ENCODE peak calls at places on chromosomes 5 and 9, in ten cellular contexts. B is progenitor cell of endocrine pancreas, A is Calu3, K is GM13977, Q is upper lobe of right lung, L is fibroblast of lung, O is Peyer's patch, D is H1, S is heart right ventricle, P is A549. T is an unnamed sample.

GRCh38 chr9:137172907-137173794 is 1.3 kb upstream of the TMEM210 start:
- DNase-seq in P (no peak), A (no peak), Q (no peak), K (peak), S (no peak), O (no peak), D (no peak), B (no peak), L (no peak), T (no peak)

GRCh38 chr5:52786937-52787599 is 648 bp upstream of the ITGA1 start:
- DNase-seq in A (peak), B (no peak), L (no peak), D (no peak), S (no peak), Q (no peak), K (peak), P (peak), O (peak), T (no peak)

GRCh38 chr9:38443597-38443996 is 19.3 kb upstream of the IGFBPL1 start:
- DNase-seq in K (no peak), Q (no peak), D (no peak), A (no peak), O (no peak), P (peak), B (no peak), S (no peak), L (no peak), T (no peak)

GRCh38 chr9:127505396-127506116 is 54.2 kb downstream of the LRSAM1 start:
- DNase-seq in O (no peak), P (peak), D (no peak), Q (peak), S (no peak), L (peak), A (peak), K (peak), B (peak), T (peak)

GRCh38 chr5:55667938-55668337 is 44.2 kb downstream of the SLC38A9 start:
- DNase-seq in Q (no peak), O (no peak), P (no peak), K (no peak), S (no peak), D (no peak), L (no peak), A (no peak), B (no peak), T (no peak)

GRCh38 chr9:134630393-134630790 is 11.2 kb upstream of the COL5A1 start:
- DNase-seq in Q (peak), K (no peak), B (no peak), L (no peak), P (no peak), S (no peak), A (no peak), O (no peak), D (no peak), T (no peak)

GRCh38 chr5:173920024-173920753 is 32.0 kb downstream of the CPEB4 start:
- DNase-seq in D (no peak), A (no peak), P (no peak), K (no peak), B (no peak), L (peak), O (no peak), S (no peak), Q (no peak), T (no peak)

GRCh38 chr5:106113922-106114321 is 1556.8 kb downstream of the EFNA5 start:
- DNase-seq in Q (no peak), O (no peak), B (no peak), A (no peak), K (no peak), L (no peak), D (no peak), S (no peak), P (no peak), T (no peak)

GRCh38 chr5:40569549-40570270 is 110.0 kb upstream of the PTGER4 start:
- DNase-seq in O (no peak), B (no peak), S (no peak), K (no peak), P (no peak), A (no peak), L (peak), D (no peak), Q (no peak), T (no peak)

GRCh38 chr5:168337361-168337760 is 45.9 kb downstream of the WWC1 start:
- DNase-seq in A (no peak), K (no peak), B (no peak), S (no peak), D (no peak), O (no peak), Q (no peak), P (no peak), L (no peak), T (no peak)

GRCh38 chr5:168340487-168340886 is 49.0 kb downstream of the WWC1 start:
- DNase-seq in L (no peak), D (no peak), A (no peak), S (no peak), B (no peak), Q (no peak), P (no peak), K (no peak), O (no peak), T (no peak)

GRCh38 chr5:168341178-168341577 is 49.7 kb downstream of the WWC1 start:
- DNase-seq in S (no peak), K (no peak), L (no peak), D (no peak), P (no peak), O (no peak), A (no peak), B (no peak), Q (no peak), T (no peak)

GRCh38 chr5:168342151-168342825 is 50.8 kb downstream of the WWC1 start:
- DNase-seq in P (no peak), O (no peak), K (no peak), B (no peak), S (no peak), D (no peak), Q (no peak), L (no peak), A (no peak), T (no peak)

DNA sequence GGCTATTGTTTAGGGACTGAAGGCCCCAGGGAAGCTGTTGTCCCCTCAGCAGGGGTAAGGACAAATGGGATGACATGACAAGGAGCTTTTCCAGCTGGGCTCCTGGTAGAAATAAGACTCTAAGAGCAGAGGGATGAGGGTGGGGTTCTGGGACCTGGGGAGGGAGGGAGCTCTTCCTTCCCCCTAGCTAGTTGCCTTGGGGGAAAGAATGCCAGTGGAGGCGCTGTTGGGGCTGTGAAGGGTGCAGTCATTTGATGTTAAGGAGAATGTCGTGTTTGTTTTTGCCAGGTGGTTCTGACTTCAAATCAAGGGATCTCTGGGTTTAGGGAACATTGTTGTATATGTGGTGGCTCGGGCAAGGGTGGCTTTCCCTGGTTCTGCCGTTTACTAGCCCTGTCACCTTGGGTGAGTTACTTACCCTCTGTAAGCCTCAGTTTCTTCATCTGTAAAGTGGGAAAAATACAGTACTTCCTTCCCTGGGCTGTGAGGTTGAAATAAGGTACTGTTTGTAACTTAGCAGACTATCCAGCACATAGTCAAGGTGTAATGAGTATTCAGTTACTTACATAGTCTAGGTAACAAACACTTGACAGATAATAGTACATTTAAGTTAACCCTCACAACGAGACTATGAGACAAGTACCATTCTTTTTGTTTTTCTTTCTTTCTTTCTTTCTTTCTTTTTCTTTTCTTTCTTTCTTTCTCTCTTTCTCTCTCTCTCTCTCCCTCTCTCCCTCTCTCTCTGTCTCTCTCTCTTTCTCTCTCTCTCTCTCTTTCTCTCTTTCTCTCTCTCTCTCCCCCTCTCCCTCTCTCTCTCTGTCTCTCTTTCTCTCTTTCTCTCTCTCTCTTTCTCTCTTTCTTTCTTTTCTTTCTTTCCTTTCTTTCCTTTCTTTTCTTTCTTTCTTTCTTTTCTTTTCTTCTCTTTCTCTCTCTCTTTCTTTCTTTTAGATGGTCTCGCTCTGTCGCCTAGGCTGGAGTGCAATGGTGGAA is 48.0 kb downstream of the WWC1 start:
- DNase-seq in D (no peak), Q (no peak), O (no peak), K (no peak), A (no peak), B (no peak), L (no peak), P (no peak), S (no peak), T (no peak)
- TF ChIP-seq CTCF in D (peak), Q (no peak), O (no peak), K (no peak), A (no peak), B (no peak), L (no peak), P (no peak), S (no peak), T (no peak)

DNA sequence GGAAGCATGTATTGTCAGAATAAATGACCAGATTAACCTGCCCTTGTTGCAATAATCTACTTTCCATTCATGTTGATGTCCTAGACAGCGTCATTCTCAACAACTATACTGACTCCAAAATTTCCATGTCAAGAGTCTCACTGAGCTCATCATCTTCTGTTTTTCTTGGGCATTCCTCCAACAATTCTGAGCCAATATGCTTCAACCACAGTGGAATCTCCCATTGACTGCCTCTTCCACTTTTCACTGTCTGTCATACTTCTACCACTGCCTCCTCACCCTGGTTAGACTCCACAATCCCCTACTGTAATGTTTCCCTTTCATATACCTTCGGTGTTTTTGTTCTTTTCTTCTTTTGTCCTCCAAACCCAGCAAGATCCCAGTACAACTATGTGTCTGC is 162.8 kb downstream of the TLE1 start:
- DNase-seq in K (no peak), B (no peak), D (no peak), O (no peak), S (no peak), A (no peak), P (no peak), L (peak), Q (no peak), T (no peak)
- TF ChIP-seq CTCF in K (no peak), B (no peak), D (no peak), O (no peak), S (no peak), A (no peak), P (no peak), L (no peak), Q (no peak), T (no peak)

GRCh38 chr5:151758430-151759241 is at the start of gene ATOX1:
- DNase-seq in D (no peak), Q (peak), P (peak), B (peak), K (peak), S (peak), O (peak), L (peak), A (peak), T (peak)
- TF ChIP-seq CTCF in D (no peak), Q (no peak), P (no peak), B (no peak), K (no peak), S (peak), O (no peak), L (no peak), A (no peak), T (no peak)

GRCh38 chr9:32384364-32385134 is at the start of gene ACO1:
- DNase-seq in B (peak), D (peak), S (peak), P (peak), A (peak), K (peak), L (peak), O (peak), Q (peak), T (peak)
- TF ChIP-seq CTCF in B (no peak), D (no peak), S (no peak), P (no peak), A (no peak), K (peak), L (no peak), O (no peak), Q (no peak), T (no peak)